ENCODE peak calls at places on chromosomes 2 and 18, in six cellular contexts. V is foreskin fibroblast, B is Caco-2, P is BJ, L is fibroblast of pulmonary artery, R is astrocyte of the cerebellum. K is an unnamed sample.

GRCh38 chr2:127080941-127081769 is 25.8 kb downstream of the BIN1 start:
- DNase-seq in P (no peak), R (no peak), L (no peak), V (no peak), B (no peak), K (no peak)

GRCh38 chr2:241539616-241540374 is 18.8 kb upstream of the BOK start:
- DNase-seq in P (no peak), V (no peak), L (no peak), R (no peak), B (no peak), K (no peak)

GRCh38 chr2:220503446-220503845 is 876.0 kb downstream of the SLC4A3 start:
- DNase-seq in L (no peak), R (no peak), B (no peak), V (no peak), P (no peak), K (no peak)

GRCh38 chr2:157487747-157488146 is 43.9 kb upstream of the CYTIP start:
- DNase-seq in P (no peak), R (no peak), B (no peak), L (no peak), V (no peak), K (no peak)

GRCh38 chr2:174634130-174635014 is 36.8 kb upstream of the WIPF1 start:
- DNase-seq in V (no peak), R (no peak), P (no peak), L (no peak), B (no peak), K (peak)

GRCh38 chr2:234134496-234134895 is 84.0 kb downstream of the SPP2 start:
- DNase-seq in B (no peak), V (no peak), L (no peak), P (no peak), R (no peak), K (no peak)

GRCh38 chr2:33457588-33458247 is 18.7 kb upstream of the RASGRP3 start:
- DNase-seq in L (peak), P (no peak), V (no peak), R (no peak), B (no peak), K (peak)

GRCh38 chr2:46972438-46972837 is 56.8 kb upstream of the MCFD2 start:
- DNase-seq in B (no peak), P (no peak), V (no peak), R (no peak), L (no peak), K (no peak)

GRCh38 chr2:39484206-39484605 is 47.1 kb upstream of the MAP4K3 start:
- DNase-seq in R (no peak), L (no peak), B (no peak), P (no peak), V (no peak), K (no peak)

GRCh38 chr18:35948080-35948479 is 24.4 kb upstream of the RMP24 start:
- DNase-seq in L (no peak), R (no peak), V (no peak), P (no peak), B (no peak), K (no peak)

GRCh38 chr2:188529710-188530109 is 238.0 kb downstream of the GULP1 start:
- DNase-seq in B (no peak), V (peak), L (no peak), P (no peak), R (no peak), K (no peak)

GRCh38 chr2:170354409-170354808 is 176.5 kb downstream of the MYO3B start:
- DNase-seq in P (no peak), B (no peak), L (no peak), V (no peak), R (no peak), K (no peak)

GRCh38 chr2:95310651-95311050 is 13.5 kb downstream of the KCNIP3 start:
- DNase-seq in L (no peak), R (no peak), B (no peak), P (no peak), V (no peak), K (no peak)

GRCh38 chr2:208493186-208493585 is 86.6 kb downstream of the PTH2R start:
- DNase-seq in L (no peak), P (no peak), V (no peak), R (no peak), B (no peak), K (no peak)

GRCh38 chr2:2688231-2688630 is 357.2 kb upstream of the MYT1L start:
- DNase-seq in V (no peak), B (no peak), R (no peak), L (no peak), P (no peak), K (no peak)

GRCh38 chr2:187453078-187453641 is 5.1 kb upstream of the CALCRL start:
- DNase-seq in V (no peak), P (no peak), R (no peak), B (no peak), L (peak), K (peak)
- TF ChIP-seq CTCF in V (peak), P (peak), R (no peak), B (peak), L (peak), K (peak)

GRCh38 chr2:106161938-106162814 is 31.9 kb downstream of the UXS1 start:
- DNase-seq in L (peak), B (peak), R (no peak), P (no peak), V (no peak), K (peak)
- H3K4me3 ChIP-seq in L (no peak), B (no peak), R (no peak), P (no peak), V (no peak), K (no peak)

DNA sequence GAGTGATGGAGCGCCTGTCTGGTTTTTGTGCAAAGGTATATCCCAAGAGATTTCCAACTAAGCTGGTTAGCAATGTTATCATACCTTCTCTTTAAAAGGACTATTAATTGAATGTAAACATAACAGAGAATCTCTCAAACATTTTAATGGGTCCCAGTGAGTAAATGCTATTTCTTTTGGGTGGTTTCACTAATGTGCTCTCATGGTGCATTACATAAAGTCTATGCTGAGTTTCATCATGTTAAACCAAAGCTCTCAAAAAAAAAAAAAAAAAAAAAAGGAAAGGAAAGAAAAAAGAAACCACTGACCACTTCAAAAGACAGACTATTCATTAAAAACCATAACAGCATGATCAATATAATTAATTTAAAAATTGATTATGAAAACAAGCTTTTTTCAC is 119.1 kb upstream of the SCN1A start:
- DNase-seq in B (no peak), P (no peak), L (no peak), V (no peak), R (no peak), K (no peak)
- TF ChIP-seq CTCF in B (no peak), P (no peak), L (no peak), V (no peak), R (no peak), K (no peak)

GRCh38 chr18:46601338-46601908 is 55.6 kb downstream of the LOXHD1 start:
- DNase-seq in L (no peak), B (no peak), P (no peak), V (no peak), R (no peak), K (no peak)
- H3K4me3 ChIP-seq in L (no peak), B (no peak), P (no peak), V (no peak), R (no peak), K (no peak)

GRCh38 chr2:216989335-216990129 is 129.7 kb upstream of the TNP1 start:
- DNase-seq in P (no peak), B (no peak), V (peak), R (no peak), L (peak), K (peak)
- TF ChIP-seq CTCF in P (peak), B (no peak), V (peak), R (peak), L (peak), K (peak)

GRCh38 chr2:205659922-205660321 is 22.4 kb upstream of the NRP2 start:
- DNase-seq in R (no peak), L (no peak), B (no peak), V (no peak), P (no peak), K (no peak)
- H3K4me3 ChIP-seq in R (no peak), L (no peak), B (no peak), V (no peak), P (no peak), K (no peak)

DNA sequence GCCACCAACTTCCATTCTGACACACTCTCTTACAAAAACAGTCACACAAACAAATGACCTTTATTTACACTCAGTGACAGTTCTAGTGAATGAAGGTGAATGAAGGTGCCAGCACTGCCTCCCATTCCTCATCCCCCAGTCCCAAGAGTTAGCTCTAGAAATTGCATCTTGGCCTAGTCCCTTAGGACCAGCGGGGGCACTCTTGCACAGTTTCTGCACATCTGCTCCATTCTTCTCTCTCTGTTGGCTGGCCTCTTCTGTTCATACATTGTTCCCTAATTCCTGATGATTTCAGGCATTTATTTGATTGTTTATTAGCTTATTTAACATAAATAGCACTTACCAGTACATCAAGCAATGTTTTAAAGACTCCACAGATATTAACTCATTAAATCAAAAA is 30.9 kb downstream of the GAREM1 start:
- DNase-seq in L (no peak), B (no peak), R (no peak), V (no peak), P (no peak), K (no peak)
- TF ChIP-seq CTCF in L (peak), B (no peak), R (peak), V (no peak), P (no peak), K (peak)

GRCh38 chr18:7202119-7202680 is 28.7 kb upstream of the LRRC30 start:
- DNase-seq in B (no peak), P (no peak), V (no peak), L (no peak), R (no peak), K (no peak)

GRCh38 chr18:7201096-7201495 is 29.8 kb upstream of the LRRC30 start:
- DNase-seq in B (no peak), V (no peak), L (no peak), R (no peak), P (no peak), K (no peak)

GRCh38 chr18:7205346-7205745 is 25.5 kb upstream of the LRRC30 start:
- DNase-seq in R (no peak), L (peak), B (no peak), P (no peak), V (no peak), K (no peak)

GRCh38 chr18:7207366-7207765 is 23.5 kb upstream of the LRRC30 start:
- DNase-seq in V (no peak), R (no peak), B (no peak), L (peak), P (no peak), K (no peak)

DNA sequence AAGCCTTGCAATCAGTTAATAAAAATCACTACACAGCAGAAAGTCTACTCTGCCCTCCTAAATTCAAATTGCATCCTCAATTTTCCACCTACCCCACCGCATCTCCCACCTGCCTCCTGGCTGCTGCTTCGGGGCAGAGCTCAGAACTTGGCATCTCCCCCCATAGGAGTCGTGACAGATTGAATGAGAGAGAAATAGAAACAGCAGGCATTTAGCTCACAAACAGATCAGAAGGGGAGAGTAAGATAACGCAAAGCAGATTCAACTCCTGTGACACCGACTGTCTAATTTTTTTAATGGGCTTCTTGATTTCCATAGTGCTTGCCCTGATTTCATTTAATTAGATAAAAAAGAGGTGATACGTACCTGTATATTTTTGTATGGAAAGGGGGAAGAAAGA is 24.7 kb upstream of the LRRC30 start:
- DNase-seq in L (no peak), R (no peak), B (no peak), V (no peak), P (no peak), K (no peak)
- H3K4me3 ChIP-seq in L (no peak), R (no peak), B (no peak), V (no peak), P (no peak), K (no peak)

DNA sequence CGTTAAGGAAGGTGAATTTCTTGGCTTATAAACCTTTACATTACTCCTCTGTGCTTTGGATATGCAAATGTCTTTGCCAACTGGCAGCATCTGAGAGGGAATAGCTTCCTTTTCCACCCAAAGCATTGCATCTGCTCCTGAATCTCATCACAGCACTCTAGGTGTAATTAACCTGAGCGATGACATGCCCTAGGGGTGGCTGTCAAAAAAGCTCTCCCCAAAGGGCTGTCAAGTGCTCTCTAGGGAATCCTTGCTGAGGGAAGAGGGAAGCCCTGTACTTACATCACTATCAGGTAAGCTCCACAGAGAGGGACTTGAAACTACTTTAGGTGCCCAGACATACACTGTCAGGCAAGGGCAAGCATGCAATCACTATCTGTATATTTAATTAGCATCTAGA is 5.4 kb upstream of the SMARCAL1 start:
- DNase-seq in B (no peak), P (no peak), R (no peak), V (no peak), L (no peak), K (no peak)
- TF ChIP-seq CTCF in B (no peak), P (no peak), R (no peak), V (no peak), L (no peak), K (no peak)

K was measured in choroid plexus epithelial cell.